ENCODE peak calls at places on chromosomes 7 and 10, in eight cellular contexts. One of them, this sample, is unnamed.

GRCh38 chr10:118020365-118020764 is 26.4 kb downstream of the RAB11FIP2 start:
- DNase-seq in NCI-H1105: no peak
- DNase-seq in fibroblast of pulmonary artery: no peak
- DNase-seq in GF-D8: no peak
- DNase-seq in glutamatergic neuron: no peak
- DNase-seq in heart left ventricle: no peak
- DNase-seq in NCI-H1930: no peak
- DNase-seq in LHCN-M2: no peak
- DNase-seq in this sample: no peak

GRCh38 chr7:66964391-66964790 is 31.0 kb downstream of the SBDS start:
- DNase-seq in heart left ventricle: no peak
- DNase-seq in NCI-H1930: no peak
- DNase-seq in fibroblast of pulmonary artery: peak
- DNase-seq in NCI-H1105: no peak
- DNase-seq in LHCN-M2: peak
- DNase-seq in glutamatergic neuron: no peak
- DNase-seq in GF-D8: no peak
- DNase-seq in this sample: no peak

GRCh38 chr10:61662794-61663259 is at the start of gene CABCOCO1:
- DNase-seq in fibroblast of pulmonary artery: peak
- DNase-seq in heart left ventricle: peak
- DNase-seq in LHCN-M2: peak
- DNase-seq in glutamatergic neuron: peak
- DNase-seq in NCI-H1105: no peak
- DNase-seq in NCI-H1930: no peak
- DNase-seq in GF-D8: no peak
- DNase-seq in this sample: no peak

GRCh38 chr10:92542458-92542857 is 31.4 kb downstream of the IDE start:
- DNase-seq in fibroblast of pulmonary artery: no peak
- DNase-seq in heart left ventricle: no peak
- DNase-seq in NCI-H1105: no peak
- DNase-seq in GF-D8: no peak
- DNase-seq in glutamatergic neuron: no peak
- DNase-seq in NCI-H1930: no peak
- DNase-seq in LHCN-M2: no peak
- DNase-seq in this sample: no peak

GRCh38 chr10:29056729-29057128 is 232.1 kb upstream of the LYZL1 start:
- DNase-seq in heart left ventricle: no peak
- DNase-seq in LHCN-M2: peak
- DNase-seq in fibroblast of pulmonary artery: no peak
- DNase-seq in NCI-H1105: no peak
- DNase-seq in GF-D8: no peak
- DNase-seq in glutamatergic neuron: no peak
- DNase-seq in NCI-H1930: no peak
- DNase-seq in this sample: no peak

GRCh38 chr7:157281221-157281998 is 55.4 kb upstream of the DNAJB6 start:
- DNase-seq in GF-D8: no peak
- DNase-seq in LHCN-M2: no peak
- DNase-seq in fibroblast of pulmonary artery: no peak
- DNase-seq in NCI-H1105: no peak
- DNase-seq in NCI-H1930: no peak
- DNase-seq in heart left ventricle: no peak
- DNase-seq in glutamatergic neuron: no peak
- DNase-seq in this sample: no peak

GRCh38 chr7:77393261-77393660 is 22.9 kb downstream of the GSAP start:
- DNase-seq in glutamatergic neuron: no peak
- DNase-seq in fibroblast of pulmonary artery: no peak
- DNase-seq in LHCN-M2: no peak
- DNase-seq in heart left ventricle: no peak
- DNase-seq in GF-D8: no peak
- DNase-seq in NCI-H1930: no peak
- DNase-seq in NCI-H1105: no peak
- DNase-seq in this sample: no peak

GRCh38 chr7:137840183-137840779 is 6.5 kb downstream of the DGKI start:
- DNase-seq in NCI-H1105: peak
- DNase-seq in glutamatergic neuron: no peak
- DNase-seq in LHCN-M2: no peak
- DNase-seq in heart left ventricle: no peak
- DNase-seq in NCI-H1930: no peak
- DNase-seq in fibroblast of pulmonary artery: no peak
- DNase-seq in GF-D8: no peak
- DNase-seq in this sample: peak

GRCh38 chr7:73737491-73738219 is 947 bp downstream of the ABHD11 start:
- DNase-seq in NCI-H1930: no peak
- DNase-seq in glutamatergic neuron: no peak
- DNase-seq in LHCN-M2: no peak
- DNase-seq in heart left ventricle: no peak
- DNase-seq in GF-D8: no peak
- DNase-seq in fibroblast of pulmonary artery: no peak
- DNase-seq in NCI-H1105: no peak
- DNase-seq in this sample: no peak

GRCh38 chr7:121164247-121164646 is 164.6 kb upstream of the WNT16 start:
- DNase-seq in fibroblast of pulmonary artery: no peak
- DNase-seq in NCI-H1930: no peak
- DNase-seq in LHCN-M2: no peak
- DNase-seq in heart left ventricle: no peak
- DNase-seq in GF-D8: no peak
- DNase-seq in NCI-H1105: no peak
- DNase-seq in glutamatergic neuron: no peak
- DNase-seq in this sample: no peak

GRCh38 chr7:44962483-44963251 is 16.1 kb downstream of the MYO1G start:
- DNase-seq in glutamatergic neuron: peak
- DNase-seq in NCI-H1105: no peak
- DNase-seq in heart left ventricle: no peak
- DNase-seq in GF-D8: no peak
- DNase-seq in fibroblast of pulmonary artery: peak
- DNase-seq in LHCN-M2: no peak
- DNase-seq in NCI-H1930: no peak
- DNase-seq in this sample: no peak

This sample was measured in NCI-H1436 treated with DMSO at 0.1 percent for 48 hours.